ENCODE peak calls at places on chromosomes 5 and 9, in eight cellular contexts. V is WTC11; A is mesothelial cell of epicardium; W is GM04503; P is testis; R is M059J; Z is activated naive CD8-positive, alpha-beta T cell treated with anti-CD3 and anti-CD28 coated beads for 36 hours; C is SJCRH30. T is an unnamed sample.

GRCh38 chr5:157167219-157167621 is 1.2 kb upstream of the GARIN3 start:
- DNase-seq in W (peak; percentile 54), P (no peak), V (no peak), A (no peak), R (peak; percentile 63), C (peak; percentile 60), Z (no peak), T (no peak)

GRCh38 chr5:107563957-107564544 is 106.7 kb downstream of the EFNA5 start:
- DNase-seq in R (peak; percentile 19), W (no peak), V (no peak), Z (no peak), C (peak; percentile 82), P (no peak), A (no peak), T (no peak)

GRCh38 chr9:738209-738915 is 103.1 kb upstream of the DMRT1 start:
- DNase-seq in A (no peak), W (peak; percentile 97), V (no peak), Z (no peak), C (no peak), R (peak; percentile 99), P (peak; percentile 4), T (peak; percentile 81)

GRCh38 chr9:8852301-8852864 is 1052.8 kb upstream of the DMAC1 start:
- DNase-seq in R (no peak), C (no peak), Z (no peak), A (no peak), V (no peak), P (no peak), W (no peak), T (no peak)

GRCh38 chr5:154191467-154192261 is 1.1 kb downstream of the GALNT10 start:
- DNase-seq in Z (no peak), A (no peak), C (no peak), P (peak; percentile 30), V (no peak), R (no peak), W (no peak), T (no peak)

GRCh38 chr5:110625376-110625999 is 101.0 kb downstream of the TMEM232 start:
- DNase-seq in P (no peak), V (no peak), A (no peak), W (peak; percentile 5), C (peak; percentile 40), R (peak; percentile 27), Z (no peak), T (no peak)

GRCh38 chr5:14146725-14147124 is 3.6 kb downstream of the TRIO start:
- DNase-seq in V (no peak), P (no peak), R (peak; percentile 52), A (no peak), C (no peak), W (no peak), Z (no peak), T (no peak)

GRCh38 chr5:55923177-55923872 is 71.4 kb downstream of the IL6ST start:
- DNase-seq in V (peak; percentile 36), P (no peak), Z (no peak), W (no peak), A (no peak), C (peak; percentile 47), R (peak; percentile 52), T (no peak)

GRCh38 chr9:536597-537511 is 304.6 kb upstream of the DMRT1 start:
- DNase-seq in V (no peak), Z (no peak), C (peak; percentile 58), A (no peak), R (no peak), P (no peak), W (no peak), T (no peak)

GRCh38 chr5:62722360-62722759 is 143.7 kb downstream of the LRRC70 start:
- DNase-seq in V (peak; percentile 20), R (no peak), Z (no peak), C (no peak), W (no peak), A (no peak), P (no peak), T (no peak)

GRCh38 chr9:101486693-101487442 is 46.8 kb upstream of the RNF20 start:
- DNase-seq in A (peak; percentile 26), V (peak; percentile 82), W (no peak), R (peak; percentile 74), Z (peak; percentile 42), P (peak; percentile 74), C (peak; percentile 85), T (no peak)

GRCh38 chr5:77852514-77853352 is 76.6 kb upstream of the TBCA start:
- DNase-seq in W (peak; percentile 42), C (peak; percentile 65), R (peak; percentile 53), Z (peak; percentile 43), V (peak; percentile 72), P (peak; percentile 43), A (peak; percentile 69), T (no peak)

GRCh38 chr5:103721183-103721582 is 158.6 kb upstream of the NUDT12 start:
- DNase-seq in C (no peak), Z (no peak), A (no peak), R (no peak), W (no peak), V (no peak), P (no peak), T (no peak)

GRCh38 chr9:630817-631216 is 210.7 kb upstream of the DMRT1 start:
- DNase-seq in W (no peak), V (no peak), A (no peak), C (no peak), P (no peak), Z (no peak), R (peak; percentile 28), T (no peak)

GRCh38 chr5:135271533-135272310 is 127.3 kb downstream of the MACROH2A1 start:
- DNase-seq in A (no peak), V (no peak), P (no peak), R (peak; percentile 84), C (peak; percentile 97), Z (no peak), W (peak; percentile 31), T (no peak)

T was measured in cardiac septum.